ENCODE peak calls at places on chromosomes 11 and 22, in four cellular contexts. O is erythroblast; C is activated CD4-positive, alpha-beta T cell treated with anti-CD3 and anti-CD28 coated beads, Interleukin-2, amount 50 U/mL, for 1 hour; A is left ventricle myocardium inferior. M is an unnamed sample.

GRCh38 chr22:38868886-38869381 is 3.1 kb downstream of the CBX6 start:
- DNase-seq in O (peak), C (peak), A (peak), M (peak)

GRCh38 chr11:65121447-65121864 is 478 bp downstream of the FAU start:
- DNase-seq in O (peak), C (no peak), A (peak), M (no peak)

GRCh38 chr11:75894036-75894585 is 79.1 kb downstream of the UVRAG start:
- DNase-seq in O (no peak), C (no peak), A (no peak), M (no peak)

GRCh38 chr11:64372802-64373597 is 14.0 kb downstream of the RPS6KA4 start:
- DNase-seq in O (no peak), C (no peak), A (no peak), M (no peak)

GRCh38 chr11:120112174-120112796 is 25.6 kb downstream of the TRIM29 start:
- DNase-seq in O (no peak), C (no peak), A (no peak), M (no peak)

GRCh38 chr11:46290021-46290420 is 12.6 kb downstream of the CREB3L1 start:
- DNase-seq in O (no peak), C (no peak), A (no peak), M (no peak)

GRCh38 chr11:122267602-122268001 is 151.6 kb upstream of the BLID start:
- DNase-seq in O (peak), C (no peak), A (no peak), M (no peak)

GRCh38 chr22:27507066-27507715 is 294.4 kb downstream of the MN1 start:
- DNase-seq in O (no peak), C (no peak), A (no peak), M (no peak)

GRCh38 chr11:31870609-31871309 is 59.6 kb upstream of the PAX6 start:
- DNase-seq in O (peak), C (peak), A (peak), M (no peak)

GRCh38 chr11:86812981-86813380 is 12.6 kb downstream of the PRSS23 start:
- DNase-seq in O (no peak), C (no peak), A (no peak), M (no peak)

GRCh38 chr11:2386591-2386990 is 9.5 kb downstream of the CD81 start:
- DNase-seq in O (no peak), C (no peak), A (no peak), M (no peak)

GRCh38 chr22:29629382-29630179 is 26.1 kb downstream of the NF2 start:
- DNase-seq in O (peak), C (no peak), A (no peak), M (no peak)

GRCh38 chr11:63504933-63505586 is 824 bp upstream of the LGALS12 start:
- DNase-seq in O (no peak), C (no peak), A (peak), M (no peak)

GRCh38 chr11:10858505-10859360 is 880 bp upstream of the ZBED5 start:
- DNase-seq in O (peak), C (peak), A (peak), M (no peak)

GRCh38 chr11:92890836-92891235 is 78.6 kb upstream of the MTNR1B start:
- DNase-seq in O (no peak), C (no peak), A (no peak), M (no peak)

GRCh38 chr22:20237480-20238440 is 30.4 kb downstream of the RTN4R start:
- DNase-seq in O (no peak), C (peak), A (no peak), M (no peak)

GRCh38 chr22:19892249-19892879 is 37.7 kb upstream of the GNB1L start:
- DNase-seq in O (no peak), C (peak), A (no peak), M (no peak)

GRCh38 chr22:46465348-46465725 is 72.1 kb downstream of the CELSR1 start:
- DNase-seq in O (peak), C (no peak), A (peak), M (no peak)

GRCh38 chr22:27022256-27022655 is 364.9 kb downstream of the MIAT start:
- DNase-seq in O (no peak), C (no peak), A (no peak), M (no peak)

GRCh38 chr22:49856766-49857618 is 3.3 kb downstream of the ZBED4 start:
- DNase-seq in O (no peak), C (no peak), A (no peak), M (no peak)